ENCODE peak calls at places on chromosomes 2 and 18, in five cellular contexts. G is posterior vena cava, W is A172, A is AG09309, C is ELR. M is an unnamed sample.

GRCh38 chr2:13682878-13683277 is 949.6 kb upstream of the LRATD1 start:
- DNase-seq in W (peak), G (no peak), C (peak), A (no peak), M (peak)

GRCh38 chr2:86176583-86176982 is 18.7 kb downstream of the IMMT start:
- DNase-seq in C (no peak), W (no peak), A (no peak), G (no peak), M (no peak)

GRCh38 chr2:224479826-224480225 is 77.9 kb upstream of the FAM124B start:
- DNase-seq in W (no peak), A (no peak), G (no peak), C (no peak), M (no peak)

GRCh38 chr18:58852629-58853028 is 12.0 kb upstream of the ZNF532 start:
- DNase-seq in G (no peak), W (no peak), A (no peak), C (no peak), M (no peak)

GRCh38 chr2:237217995-237218621 is 132.4 kb downstream of the COPS8 start:
- DNase-seq in A (no peak), C (no peak), W (peak), G (no peak), M (peak)

GRCh38 chr2:160372010-160372356 is 121.6 kb downstream of the RBMS1 start:
- DNase-seq in W (no peak), G (no peak), C (no peak), A (no peak), M (no peak)

GRCh38 chr2:26196683-26197418 is 24.0 kb downstream of the GAREM2 start:
- DNase-seq in C (no peak), W (no peak), A (no peak), G (no peak), M (no peak)

GRCh38 chr2:118967124-118967880 is 25.3 kb downstream of the MARCO start:
- DNase-seq in W (no peak), A (no peak), C (no peak), G (no peak), M (no peak)

GRCh38 chr2:124959582-124959981 is 934.5 kb downstream of the CNTNAP5 start:
- DNase-seq in C (no peak), G (no peak), A (no peak), W (no peak), M (no peak)

GRCh38 chr18:64116806-64117205 is 32.1 kb downstream of the LINC00305 start:
- DNase-seq in W (no peak), G (no peak), A (no peak), C (no peak), M (peak)

GRCh38 chr2:154189963-154190362 is 318.2 kb downstream of the GALNT13 start:
- DNase-seq in A (no peak), C (no peak), W (no peak), G (no peak), M (no peak)

GRCh38 chr2:202375006-202375610 is 1.0 kb upstream of the BMPR2 start:
- DNase-seq in G (peak), C (peak), W (peak), A (peak), M (peak)

GRCh38 chr2:239322414-239323086 is 78.3 kb downstream of the HDAC4 start:
- DNase-seq in A (no peak), C (peak), W (peak), G (peak), M (no peak)